ENCODE peak calls at places on chromosomes 16 and 17, in six cellular contexts. Y is astrocyte of the cerebellum, H is right atrium auricular region, E is LHCN-M2, Z is NCI-H2107, I is left ventricle myocardium inferior. T is an unnamed sample.

GRCh38 chr17:48522031-48522593 is 8.7 kb downstream of the HOXB1 start:
- DNase-seq in E (no peak), H (no peak), Z (no peak), Y (no peak), I (no peak), T (no peak)

GRCh38 chr17:61314368-61315078 is 85.1 kb upstream of the TBX2 start:
- DNase-seq in I (peak), E (no peak), Y (peak), Z (no peak), H (peak), T (peak)

GRCh38 chr17:48579738-48580543 is 1.8 kb upstream of the HOXB4 start:
- DNase-seq in Y (no peak), H (no peak), I (no peak), Z (no peak), E (no peak), T (no peak)

GRCh38 chr17:4519361-4519788 is 20.7 kb downstream of the SPNS2 start:
- DNase-seq in H (no peak), Z (no peak), E (no peak), I (peak), Y (no peak), T (no peak)

GRCh38 chr17:51015145-51015558 is 105.5 kb downstream of the SPAG9 start:
- DNase-seq in H (no peak), I (no peak), Y (peak), Z (no peak), E (peak), T (no peak)

GRCh38 chr17:9768381-9768934 is 22.9 kb downstream of the DHRS7C start:
- DNase-seq in E (peak), I (no peak), Y (peak), Z (no peak), H (no peak), T (no peak)

GRCh38 chr17:9021985-9022552 is 759 bp downstream of the NTN1 start:
- DNase-seq in E (no peak), H (no peak), I (peak), Y (no peak), Z (no peak), T (no peak)

GRCh38 chr17:29591737-29592624 is 951 bp upstream of the ANKRD13B start:
- DNase-seq in H (no peak), I (peak), Z (peak), E (peak), Y (no peak), T (no peak)

GRCh38 chr17:67133161-67133560 is 88.8 kb downstream of the CACNG1 start:
- DNase-seq in H (no peak), I (no peak), E (no peak), Z (no peak), Y (no peak), T (no peak)

GRCh38 chr17:73155410-73156165 is 9.2 kb upstream of the SSTR2 start:
- DNase-seq in I (no peak), E (no peak), Z (no peak), Y (no peak), H (no peak), T (no peak)

GRCh38 chr16:3642397-3643094 is 11.9 kb upstream of the DNASE1 start:
- DNase-seq in Y (peak), Z (no peak), H (no peak), E (no peak), I (no peak), T (no peak)

GRCh38 chr17:62757518-62757951 is 50.6 kb downstream of the MARCHF10 start:
- DNase-seq in H (no peak), I (no peak), E (no peak), Y (no peak), Z (no peak), T (no peak)

T was measured in skeletal muscle cell.